ENCODE peak calls at places on chromosome 9, in five cellular contexts. One of them, this sample, is unnamed.

GRCh38 chr9:38370231-38370630 is 22.3 kb upstream of the ALDH1B1 start:
- DNase-seq in colonic mucosa: no peak
- DNase-seq in uterus: no peak
- DNase-seq in endothelial cell of umbilical vein: no peak
- DNase-seq in AG04450: no peak
- DNase-seq in this sample: no peak

GRCh38 chr9:89788457-89788856 is 183.6 kb downstream of the GADD45G start:
- DNase-seq in endothelial cell of umbilical vein: no peak
- DNase-seq in colonic mucosa: no peak
- DNase-seq in uterus: no peak
- DNase-seq in AG04450: no peak
- DNase-seq in this sample: no peak

GRCh38 chr9:121906074-121906520 is 187.0 kb downstream of the TTLL11 start:
- DNase-seq in AG04450: no peak
- DNase-seq in colonic mucosa: no peak
- DNase-seq in uterus: no peak
- DNase-seq in endothelial cell of umbilical vein: peak; percentile 70
- DNase-seq in this sample: no peak

GRCh38 chr9:36575411-36575882 is 2.8 kb downstream of the MELK start:
- DNase-seq in AG04450: no peak
- DNase-seq in colonic mucosa: no peak
- DNase-seq in uterus: no peak
- DNase-seq in endothelial cell of umbilical vein: peak; percentile 40
- DNase-seq in this sample: no peak

GRCh38 chr9:137087409-137087925 is 682 bp downstream of the MAN1B1 start:
- DNase-seq in colonic mucosa: no peak
- DNase-seq in AG04450: no peak
- DNase-seq in uterus: no peak
- DNase-seq in endothelial cell of umbilical vein: no peak
- DNase-seq in this sample: no peak

GRCh38 chr9:126222835-126223431 is 103.7 kb upstream of the MVB12B start:
- DNase-seq in AG04450: no peak
- DNase-seq in endothelial cell of umbilical vein: no peak
- DNase-seq in colonic mucosa: no peak
- DNase-seq in uterus: no peak
- DNase-seq in this sample: no peak

GRCh38 chr9:26954050-26954508 is 2.1 kb upstream of the IFT74 start:
- DNase-seq in AG04450: no peak
- DNase-seq in endothelial cell of umbilical vein: no peak
- DNase-seq in colonic mucosa: no peak
- DNase-seq in uterus: no peak
- DNase-seq in this sample: no peak

GRCh38 chr9:110189001-110189400 is 19.0 kb downstream of the C9orf152 start:
- DNase-seq in uterus: peak; percentile 69
- DNase-seq in endothelial cell of umbilical vein: no peak
- DNase-seq in AG04450: no peak
- DNase-seq in colonic mucosa: peak; percentile 78
- DNase-seq in this sample: no peak

GRCh38 chr9:70352356-70352755 is 62.1 kb downstream of the KLF9 start:
- DNase-seq in AG04450: peak; percentile 29
- DNase-seq in endothelial cell of umbilical vein: peak; percentile 20
- DNase-seq in colonic mucosa: no peak
- DNase-seq in uterus: no peak
- DNase-seq in this sample: no peak

GRCh38 chr9:96420468-96421219 is 2.5 kb upstream of the ZNF367 start:
- DNase-seq in endothelial cell of umbilical vein: peak; percentile 93
- DNase-seq in uterus: peak; percentile 41
- DNase-seq in colonic mucosa: peak; percentile 28
- DNase-seq in AG04450: peak; percentile 64
- DNase-seq in this sample: peak; percentile 98

GRCh38 chr9:95127249-95128176 is 190.0 kb downstream of the FANCC start:
- DNase-seq in colonic mucosa: peak; percentile 86
- DNase-seq in AG04450: peak; percentile 46
- DNase-seq in uterus: peak; percentile 88
- DNase-seq in endothelial cell of umbilical vein: peak; percentile 78
- DNase-seq in this sample: no peak

GRCh38 chr9:29625292-29625731 is 2052.0 kb upstream of the C9orf72 start:
- DNase-seq in endothelial cell of umbilical vein: no peak
- DNase-seq in uterus: no peak
- DNase-seq in AG04450: no peak
- DNase-seq in colonic mucosa: no peak
- DNase-seq in this sample: no peak

GRCh38 chr9:116152941-116153764 is 438 bp upstream of the PAPPA start:
- DNase-seq in uterus: peak; percentile 35
- DNase-seq in endothelial cell of umbilical vein: no peak
- DNase-seq in colonic mucosa: no peak
- DNase-seq in AG04450: peak; percentile 55
- DNase-seq in this sample: no peak

GRCh38 chr9:34984049-34984448 is 5.5 kb upstream of the DNAJB5 start:
- DNase-seq in AG04450: no peak
- DNase-seq in colonic mucosa: no peak
- DNase-seq in uterus: no peak
- DNase-seq in endothelial cell of umbilical vein: peak; percentile 40
- DNase-seq in this sample: no peak

GRCh38 chr9:113993838-113994540 is 84.1 kb downstream of the AMBP start:
- DNase-seq in AG04450: no peak
- DNase-seq in uterus: peak; percentile 62
- DNase-seq in endothelial cell of umbilical vein: peak; percentile 95
- DNase-seq in colonic mucosa: peak; percentile 47
- DNase-seq in this sample: no peak

GRCh38 chr9:95181226-95181818 is 136.2 kb downstream of the FANCC start:
- DNase-seq in AG04450: no peak
- DNase-seq in colonic mucosa: no peak
- DNase-seq in uterus: no peak
- DNase-seq in endothelial cell of umbilical vein: peak; percentile 38
- DNase-seq in this sample: no peak

GRCh38 chr9:95923794-95924193 is 48.3 kb downstream of the ERCC6L2 start:
- DNase-seq in AG04450: no peak
- DNase-seq in uterus: no peak
- DNase-seq in endothelial cell of umbilical vein: peak; percentile 4
- DNase-seq in colonic mucosa: peak; percentile 32
- DNase-seq in this sample: no peak

GRCh38 chr9:35618854-35619799 is 914 bp upstream of the CD72 start:
- DNase-seq in AG04450: no peak
- DNase-seq in endothelial cell of umbilical vein: no peak
- DNase-seq in uterus: no peak
- DNase-seq in colonic mucosa: no peak
- DNase-seq in this sample: no peak

GRCh38 chr9:1050125-1050895 is at the start of gene DMRT2:
- DNase-seq in colonic mucosa: peak; percentile 96
- DNase-seq in uterus: peak; percentile 70
- DNase-seq in AG04450: no peak
- DNase-seq in endothelial cell of umbilical vein: peak; percentile 39
- DNase-seq in this sample: peak; percentile 67
- H3K4me3 ChIP-seq in colonic mucosa: peak within 1 kb of the TSS; percentile 42
- H3K4me3 ChIP-seq in uterus: no peak within 1 kb of the TSS
- H3K4me3 ChIP-seq in AG04450: no peak within 1 kb of the TSS
- H3K4me3 ChIP-seq in endothelial cell of umbilical vein: no peak within 1 kb of the TSS
- H3K4me3 ChIP-seq in this sample: peak within 1 kb of the TSS; percentile 24

DNA sequence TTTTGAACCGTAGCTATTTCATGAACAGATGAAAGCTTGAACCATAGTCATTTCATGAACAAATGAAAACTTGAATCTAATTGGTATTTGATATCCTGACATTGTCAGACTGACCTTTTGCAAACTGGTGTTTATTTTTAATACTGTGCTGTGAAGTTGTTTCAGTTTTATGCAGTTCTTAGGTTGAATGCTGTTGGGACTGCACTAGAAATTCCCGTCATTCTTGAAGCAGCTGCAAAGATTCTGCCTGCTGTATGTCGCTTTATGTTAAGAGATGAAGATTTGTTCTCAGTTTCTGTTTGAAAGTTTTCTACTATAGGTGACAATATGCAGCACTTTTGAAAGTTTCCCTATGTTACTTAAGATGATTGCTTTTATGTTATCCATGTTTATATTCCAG is 22.5 kb upstream of the FAM120AOS start:
- DNase-seq in AG04450: no peak
- DNase-seq in endothelial cell of umbilical vein: peak; percentile 25
- DNase-seq in uterus: no peak
- DNase-seq in colonic mucosa: no peak
- DNase-seq in this sample: no peak
- TF ChIP-seq CTCF in AG04450: no peak
- TF ChIP-seq CTCF in endothelial cell of umbilical vein: no peak
- TF ChIP-seq CTCF in uterus: no peak
- TF ChIP-seq CTCF in colonic mucosa: no peak
- TF ChIP-seq CTCF in this sample: no peak

DNA sequence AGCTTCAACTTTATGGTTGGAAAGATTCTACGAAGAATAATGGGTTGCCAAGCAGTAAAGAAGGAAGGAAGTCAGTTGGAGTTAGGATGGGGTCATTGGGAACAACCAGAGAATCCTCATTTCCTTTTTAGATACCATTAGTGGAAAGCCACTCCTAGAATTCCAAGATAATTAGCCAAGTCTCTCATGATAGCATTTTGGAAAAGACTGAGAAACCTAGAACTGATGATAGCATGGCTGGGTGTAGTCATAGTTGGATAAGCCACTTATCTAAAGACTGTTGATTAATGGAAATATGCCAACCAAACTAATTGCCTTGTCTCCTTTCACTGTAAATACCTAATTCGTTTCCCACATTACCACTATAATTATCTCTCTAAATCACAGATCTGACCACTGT is 377.0 kb downstream of the GLIS3 start:
- DNase-seq in colonic mucosa: no peak
- DNase-seq in AG04450: no peak
- DNase-seq in endothelial cell of umbilical vein: no peak
- DNase-seq in uterus: no peak
- DNase-seq in this sample: no peak
- H3K27me3 ChIP-seq in colonic mucosa: no peaks in the 10 kb centered on the region
- H3K27me3 ChIP-seq in AG04450: no peaks in the 10 kb centered on the region
- H3K27me3 ChIP-seq in endothelial cell of umbilical vein: no peaks in the 10 kb centered on the region
- H3K27me3 ChIP-seq in uterus: no peaks in the 10 kb centered on the region
- H3K27me3 ChIP-seq in this sample: no peaks in the 10 kb centered on the region

DNA sequence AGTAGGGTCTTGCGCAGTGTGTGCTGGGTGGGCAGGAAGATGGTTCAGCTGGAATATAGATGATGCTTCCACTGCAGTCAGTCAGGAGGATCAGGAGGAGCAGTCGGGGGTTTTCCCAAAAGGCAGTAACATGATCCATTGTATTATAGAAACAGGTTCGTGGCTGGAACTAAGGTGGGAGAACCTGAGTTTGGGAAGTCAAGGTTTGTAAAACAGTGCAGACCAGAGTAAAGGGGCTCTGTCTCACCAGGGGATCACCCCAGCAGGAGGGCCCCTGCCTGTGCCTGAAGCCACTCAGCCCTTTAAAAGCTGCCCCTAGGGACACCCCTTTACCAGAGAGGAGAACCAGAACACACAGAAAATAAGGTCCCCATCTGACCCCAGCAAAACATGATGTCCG is 213.4 kb downstream of the AUH start:
- DNase-seq in endothelial cell of umbilical vein: no peak
- DNase-seq in uterus: no peak
- DNase-seq in AG04450: no peak
- DNase-seq in colonic mucosa: no peak
- DNase-seq in this sample: no peak
- H3K4me3 ChIP-seq in endothelial cell of umbilical vein: no peak overlapping the region
- H3K4me3 ChIP-seq in uterus: no peak overlapping the region
- H3K4me3 ChIP-seq in AG04450: no peak overlapping the region
- H3K4me3 ChIP-seq in colonic mucosa: no peak overlapping the region
- H3K4me3 ChIP-seq in this sample: no peak overlapping the region

GRCh38 chr9:6829027-6829426 is 71.3 kb downstream of the KDM4C start:
- DNase-seq in uterus: no peak
- DNase-seq in colonic mucosa: no peak
- DNase-seq in endothelial cell of umbilical vein: no peak
- DNase-seq in AG04450: no peak
- DNase-seq in this sample: no peak
- TF ChIP-seq CTCF in uterus: no peak
- TF ChIP-seq CTCF in colonic mucosa: no peak
- TF ChIP-seq CTCF in endothelial cell of umbilical vein: no peak
- TF ChIP-seq CTCF in AG04450: peak; percentile 32
- TF ChIP-seq CTCF in this sample: no peak

GRCh38 chr9:135308809-135309762 is 170.5 kb upstream of the PPP1R26 start:
- DNase-seq in endothelial cell of umbilical vein: no peak
- DNase-seq in AG04450: no peak
- DNase-seq in uterus: no peak
- DNase-seq in colonic mucosa: no peak
- DNase-seq in this sample: no peak

GRCh38 chr9:135307314-135307713 is 172.3 kb upstream of the PPP1R26 start:
- DNase-seq in uterus: no peak
- DNase-seq in AG04450: no peak
- DNase-seq in endothelial cell of umbilical vein: no peak
- DNase-seq in colonic mucosa: no peak
- DNase-seq in this sample: no peak

GRCh38 chr9:135310134-135310533 is 169.4 kb upstream of the PPP1R26 start:
- DNase-seq in colonic mucosa: no peak
- DNase-seq in endothelial cell of umbilical vein: no peak
- DNase-seq in AG04450: no peak
- DNase-seq in uterus: no peak
- DNase-seq in this sample: no peak

GRCh38 chr9:135306699-135307098 is 172.9 kb upstream of the PPP1R26 start:
- DNase-seq in uterus: no peak
- DNase-seq in AG04450: no peak
- DNase-seq in endothelial cell of umbilical vein: no peak
- DNase-seq in colonic mucosa: no peak
- DNase-seq in this sample: no peak

DNA sequence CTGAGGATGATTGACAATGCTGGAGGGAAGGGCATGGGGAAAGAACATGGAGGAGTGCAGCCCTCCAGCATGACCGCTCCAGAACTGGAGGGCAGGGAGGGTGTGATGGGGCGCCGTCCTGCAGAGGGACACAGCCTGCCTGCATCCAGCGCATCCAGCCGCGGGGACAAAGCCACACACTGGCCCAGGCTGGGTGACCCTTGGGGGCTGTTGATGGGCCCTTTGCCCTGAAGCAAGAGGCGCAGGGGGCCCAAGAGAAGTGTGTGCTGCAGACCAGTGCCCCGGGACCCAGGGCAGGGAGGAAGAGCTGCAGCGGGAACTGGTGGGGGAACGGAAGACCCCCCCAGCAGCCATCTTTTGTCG is 169.8 kb upstream of the PPP1R26 start:
- DNase-seq in uterus: no peak
- DNase-seq in colonic mucosa: no peak
- DNase-seq in AG04450: no peak
- DNase-seq in endothelial cell of umbilical vein: no peak
- DNase-seq in this sample: no peak
- H3K27me3 ChIP-seq in uterus: no peaks in the 10 kb centered on the region
- H3K27me3 ChIP-seq in colonic mucosa: no peaks in the 10 kb centered on the region
- H3K27me3 ChIP-seq in AG04450: no peaks in the 10 kb centered on the region
- H3K27me3 ChIP-seq in endothelial cell of umbilical vein: no peaks in the 10 kb centered on the region
- H3K27me3 ChIP-seq in this sample: no peaks in the 10 kb centered on the region

GRCh38 chr9:127422133-127422782 is 1.9 kb upstream of the ZNF79 start:
- DNase-seq in AG04450: no peak
- DNase-seq in endothelial cell of umbilical vein: no peak
- DNase-seq in colonic mucosa: no peak
- DNase-seq in uterus: no peak
- DNase-seq in this sample: no peak
- H3K4me3 ChIP-seq in AG04450: no peak overlapping the region
- H3K4me3 ChIP-seq in endothelial cell of umbilical vein: no peak overlapping the region
- H3K4me3 ChIP-seq in colonic mucosa: peak overlapping the region; percentile 99
- H3K4me3 ChIP-seq in uterus: no peak overlapping the region
- H3K4me3 ChIP-seq in this sample: no peak overlapping the region

GRCh38 chr9:17793713-17794622 is 215.1 kb downstream of the SH3GL2 start:
- DNase-seq in uterus: no peak
- DNase-seq in endothelial cell of umbilical vein: no peak
- DNase-seq in AG04450: no peak
- DNase-seq in colonic mucosa: no peak
- DNase-seq in this sample: no peak
- TF ChIP-seq CTCF in uterus: no peak
- TF ChIP-seq CTCF in endothelial cell of umbilical vein: no peak
- TF ChIP-seq CTCF in AG04450: no peak
- TF ChIP-seq CTCF in colonic mucosa: no peak
- TF ChIP-seq CTCF in this sample: peak; percentile 22

GRCh38 chr9:135592625-135593024 is 31.1 kb downstream of the PAEP start:
- DNase-seq in AG04450: no peak
- DNase-seq in endothelial cell of umbilical vein: no peak
- DNase-seq in colonic mucosa: no peak
- DNase-seq in uterus: no peak
- DNase-seq in this sample: no peak
- H3K27me3 ChIP-seq in AG04450: peaks cover 5% of the 10 kb centered on the region
- H3K27me3 ChIP-seq in endothelial cell of umbilical vein: no peaks in the 10 kb centered on the region
- H3K27me3 ChIP-seq in colonic mucosa: no peaks in the 10 kb centered on the region
- H3K27me3 ChIP-seq in uterus: no peaks in the 10 kb centered on the region
- H3K27me3 ChIP-seq in this sample: no peaks in the 10 kb centered on the region